ENCODE peak calls at places on chromosome 19, in five cellular contexts. One of them, this sample, is unnamed.

GRCh38 chr19:3387645-3388589 is 21.5 kb downstream of the NFIC start:
- DNase-seq in H9: no peak
- DNase-seq in neuronal stem cell: no peak
- DNase-seq in H1: no peak
- DNase-seq in trophoblast cell: no peak
- DNase-seq in this sample: no peak

GRCh38 chr19:54502518-54503048 is at the start of gene LAIR2:
- DNase-seq in H9: no peak
- DNase-seq in neuronal stem cell: no peak
- DNase-seq in H1: no peak
- DNase-seq in trophoblast cell: peak
- DNase-seq in this sample: no peak

GRCh38 chr19:39542198-39542597 is 2.2 kb upstream of the EID2 start:
- DNase-seq in H9: no peak
- DNase-seq in neuronal stem cell: no peak
- DNase-seq in H1: peak
- DNase-seq in trophoblast cell: peak
- DNase-seq in this sample: no peak

GRCh38 chr19:23403024-23403423 is 7.8 kb upstream of the ZNF91 start:
- DNase-seq in H9: no peak
- DNase-seq in neuronal stem cell: no peak
- DNase-seq in H1: no peak
- DNase-seq in trophoblast cell: no peak
- DNase-seq in this sample: no peak

GRCh38 chr19:49636230-49636932 is 3.6 kb downstream of the RRAS start:
- DNase-seq in H9: no peak
- DNase-seq in neuronal stem cell: no peak
- DNase-seq in H1: no peak
- DNase-seq in trophoblast cell: no peak
- DNase-seq in this sample: peak

GRCh38 chr19:8158411-8159074 is 9.2 kb upstream of the FBN3 start:
- DNase-seq in H9: peak
- DNase-seq in neuronal stem cell: peak
- DNase-seq in H1: no peak
- DNase-seq in trophoblast cell: peak
- DNase-seq in this sample: peak

GRCh38 chr19:8333771-8334457 is 9.1 kb downstream of the KANK3 start:
- DNase-seq in H9: peak
- DNase-seq in neuronal stem cell: no peak
- DNase-seq in H1: peak
- DNase-seq in trophoblast cell: no peak
- DNase-seq in this sample: no peak

GRCh38 chr19:44681992-44682790 is 10.9 kb downstream of the CEACAM19 start:
- DNase-seq in H9: no peak
- DNase-seq in neuronal stem cell: no peak
- DNase-seq in H1: no peak
- DNase-seq in trophoblast cell: no peak
- DNase-seq in this sample: no peak

GRCh38 chr19:47726467-47726866 is 13.2 kb downstream of the EHD2 start:
- DNase-seq in H9: no peak
- DNase-seq in neuronal stem cell: no peak
- DNase-seq in H1: no peak
- DNase-seq in trophoblast cell: no peak
- DNase-seq in this sample: peak

GRCh38 chr19:1269065-1269477 is at the start of gene CIRBP:
- DNase-seq in H9: peak
- DNase-seq in neuronal stem cell: peak
- DNase-seq in H1: peak
- DNase-seq in trophoblast cell: peak
- DNase-seq in this sample: peak
- H2BK12ac ChIP-seq in H9: no peak
- H2BK12ac ChIP-seq in neuronal stem cell: peak
- H2BK12ac ChIP-seq in H1: peak
- H2BK12ac ChIP-seq in trophoblast cell: no peak
- H2BK12ac ChIP-seq in this sample: no peak

GRCh38 chr19:18021121-18021755 is 13.3 kb downstream of the ARRDC2 start:
- DNase-seq in H9: no peak
- DNase-seq in neuronal stem cell: no peak
- DNase-seq in H1: no peak
- DNase-seq in trophoblast cell: peak
- DNase-seq in this sample: peak
- H4K8ac ChIP-seq in H9: peak
- H4K8ac ChIP-seq in neuronal stem cell: peak
- H4K8ac ChIP-seq in H1: peak
- H4K8ac ChIP-seq in trophoblast cell: no peak
- H4K8ac ChIP-seq in this sample: peak

GRCh38 chr19:50686310-50687032 is 33.1 kb downstream of the SHANK1 start:
- DNase-seq in H9: no peak
- DNase-seq in neuronal stem cell: no peak
- DNase-seq in H1: peak
- DNase-seq in trophoblast cell: no peak
- DNase-seq in this sample: no peak

GRCh38 chr19:50693064-50693975 is 26.3 kb downstream of the SHANK1 start:
- DNase-seq in H9: no peak
- DNase-seq in neuronal stem cell: no peak
- DNase-seq in H1: peak
- DNase-seq in trophoblast cell: no peak
- DNase-seq in this sample: no peak

GRCh38 chr19:50690439-50690838 is 29.2 kb downstream of the SHANK1 start:
- DNase-seq in H9: no peak
- DNase-seq in neuronal stem cell: no peak
- DNase-seq in H1: no peak
- DNase-seq in trophoblast cell: no peak
- DNase-seq in this sample: no peak

DNA sequence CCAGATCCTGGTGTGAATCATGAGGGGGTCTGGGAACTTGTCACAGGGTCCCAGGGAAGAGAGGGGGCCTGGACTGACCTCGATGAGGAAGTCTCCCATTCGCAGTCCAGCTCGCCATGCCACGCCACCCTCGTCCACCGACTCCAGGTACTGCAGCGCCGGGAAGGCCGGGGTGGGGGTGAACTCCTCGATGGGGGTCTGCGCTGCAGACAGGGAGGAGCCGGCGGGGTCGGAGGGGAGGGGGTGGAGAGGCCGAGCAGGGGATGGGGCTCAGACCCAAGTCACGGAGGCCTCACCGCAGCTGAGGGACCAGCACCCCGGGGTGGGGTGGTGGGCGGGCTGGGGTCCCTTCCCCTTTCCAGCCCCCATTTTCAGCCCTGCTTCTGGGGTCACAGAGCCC is 30.8 kb downstream of the SHANK1 start:
- DNase-seq in H9: no peak
- DNase-seq in neuronal stem cell: no peak
- DNase-seq in H1: no peak
- DNase-seq in trophoblast cell: no peak
- DNase-seq in this sample: no peak
- H2BK12ac ChIP-seq in H9: no peak
- H2BK12ac ChIP-seq in neuronal stem cell: no peak
- H2BK12ac ChIP-seq in H1: no peak
- H2BK12ac ChIP-seq in trophoblast cell: no peak
- H2BK12ac ChIP-seq in this sample: no peak

GRCh38 chr19:1400281-1401137 is 833 bp downstream of the GAMT start:
- DNase-seq in H9: no peak
- DNase-seq in neuronal stem cell: no peak
- DNase-seq in H1: no peak
- DNase-seq in trophoblast cell: peak
- DNase-seq in this sample: peak
- H4K8ac ChIP-seq in H9: no peak
- H4K8ac ChIP-seq in neuronal stem cell: no peak
- H4K8ac ChIP-seq in H1: peak
- H4K8ac ChIP-seq in trophoblast cell: peak
- H4K8ac ChIP-seq in this sample: peak

DNA sequence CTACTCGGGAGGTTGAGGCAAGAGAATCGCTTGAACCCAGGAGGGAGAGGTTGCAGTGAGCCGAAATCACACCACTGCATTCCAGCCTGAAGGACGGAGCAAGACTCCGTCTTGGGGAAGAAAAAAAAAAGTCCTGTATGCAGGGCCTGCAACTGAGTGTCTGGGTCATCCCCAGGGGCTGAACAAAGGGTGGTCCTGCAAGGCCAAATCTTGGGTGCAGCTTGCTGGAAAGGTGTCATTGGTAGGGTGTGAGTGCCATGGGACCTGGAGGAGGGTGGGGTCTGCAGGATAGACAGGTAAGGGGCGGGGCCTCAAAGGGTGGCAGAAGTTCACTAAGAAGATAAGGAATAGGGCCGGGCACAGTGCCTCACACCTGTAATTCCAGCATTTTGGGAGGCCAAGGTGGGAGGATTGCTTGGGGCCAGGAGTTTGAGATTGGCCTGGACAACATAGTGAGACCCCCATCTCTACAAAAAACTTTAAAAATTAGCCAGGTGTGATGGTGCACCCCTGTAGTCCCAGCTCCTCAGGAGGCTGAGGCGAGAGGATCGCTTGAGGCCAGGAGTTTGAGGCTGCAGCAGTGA is 31.5 kb downstream of the ZSWIM4 start:
- DNase-seq in H9: no peak
- DNase-seq in neuronal stem cell: no peak
- DNase-seq in H1: no peak
- DNase-seq in trophoblast cell: peak
- DNase-seq in this sample: peak
- H2BK12ac ChIP-seq in H9: no peak
- H2BK12ac ChIP-seq in neuronal stem cell: no peak
- H2BK12ac ChIP-seq in H1: no peak
- H2BK12ac ChIP-seq in trophoblast cell: no peak
- H2BK12ac ChIP-seq in this sample: no peak

DNA sequence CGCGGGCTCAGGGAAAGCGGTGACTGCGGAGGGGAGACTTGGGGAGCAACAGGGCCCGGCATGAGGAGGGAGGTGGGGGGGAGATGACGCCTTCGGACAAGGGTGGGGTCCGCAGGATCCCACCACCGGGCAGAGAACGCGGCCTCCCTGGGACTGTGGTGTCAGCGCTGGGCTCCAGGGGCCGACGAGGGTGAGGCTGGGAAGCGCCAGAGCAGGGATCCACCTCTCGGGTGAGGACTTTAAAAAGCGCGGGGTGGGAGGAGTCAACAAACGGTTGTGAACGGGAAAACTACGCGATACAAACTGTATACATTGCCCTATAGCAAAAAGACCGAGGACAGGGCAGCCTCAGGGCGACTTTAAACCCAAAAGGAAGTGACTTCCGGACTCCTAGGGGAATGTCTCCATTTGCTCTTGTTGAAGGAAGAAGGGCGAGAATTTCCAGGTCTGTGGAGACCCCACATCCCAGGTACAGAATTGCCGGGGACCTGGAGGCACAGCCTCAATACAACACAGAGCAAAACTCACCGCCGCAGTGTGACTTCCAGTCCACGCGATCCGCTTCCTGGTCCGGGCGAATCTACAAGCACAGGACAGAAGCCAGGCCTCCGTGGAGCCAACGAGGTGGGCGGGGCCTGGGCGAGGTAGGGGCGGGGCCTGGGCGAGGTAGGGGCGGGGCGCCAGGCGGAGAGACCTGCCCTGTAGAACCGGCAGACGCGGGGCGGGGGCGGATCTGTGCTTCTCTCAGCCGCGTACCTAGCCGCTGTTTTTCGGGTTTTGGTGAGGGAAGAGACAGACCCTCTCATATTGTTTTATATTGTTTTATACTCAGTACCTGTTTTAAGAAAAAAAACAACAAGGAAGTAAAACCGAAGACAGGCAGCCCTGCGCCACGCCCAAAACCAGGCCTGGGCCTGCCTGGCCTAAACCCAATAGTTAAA is at the start of gene ZNF888:
- DNase-seq in H9: peak
- DNase-seq in neuronal stem cell: peak
- DNase-seq in H1: peak
- DNase-seq in trophoblast cell: peak
- DNase-seq in this sample: peak
- H4K8ac ChIP-seq in H9: no peak
- H4K8ac ChIP-seq in neuronal stem cell: no peak
- H4K8ac ChIP-seq in H1: peak
- H4K8ac ChIP-seq in trophoblast cell: peak
- H4K8ac ChIP-seq in this sample: peak